ENCODE peak calls at places on chromosomes 4 and X, in six cellular contexts. One of them, this sample, is unnamed.

GRCh38 chr4:48368389-48368788 is 27.1 kb downstream of the SLAIN2 start:
- DNase-seq in Panc1: no peak
- DNase-seq in mesendoderm: no peak
- DNase-seq in fibroblast of lung: no peak
- DNase-seq in keratinocyte: no peak
- DNase-seq in hepatocyte: no peak
- DNase-seq in this sample: no peak

GRCh38 chrX:88135735-88136134 is 611.3 kb upstream of the CPXCR1 start:
- DNase-seq in hepatocyte: peak; percentile 16
- DNase-seq in Panc1: no peak
- DNase-seq in mesendoderm: peak; percentile 6
- DNase-seq in keratinocyte: no peak
- DNase-seq in fibroblast of lung: no peak
- DNase-seq in this sample: no peak

GRCh38 chrX:71163010-71163409 is 18.4 kb downstream of the NLGN3 start:
- DNase-seq in fibroblast of lung: no peak
- DNase-seq in hepatocyte: no peak
- DNase-seq in keratinocyte: no peak
- DNase-seq in mesendoderm: peak; percentile 69
- DNase-seq in Panc1: no peak
- DNase-seq in this sample: peak; percentile 44

GRCh38 chrX:1751781-1752180 is 136.9 kb downstream of the ASMT start:
- DNase-seq in Panc1: no peak
- DNase-seq in fibroblast of lung: no peak
- DNase-seq in hepatocyte: no peak
- DNase-seq in keratinocyte: no peak
- DNase-seq in mesendoderm: no peak
- DNase-seq in this sample: no peak

GRCh38 chr4:666822-667544 is 7.1 kb downstream of the ATP5ME start:
- DNase-seq in hepatocyte: no peak
- DNase-seq in Panc1: no peak
- DNase-seq in keratinocyte: no peak
- DNase-seq in fibroblast of lung: no peak
- DNase-seq in mesendoderm: no peak
- DNase-seq in this sample: no peak

GRCh38 chr4:185792384-185793146 is 19.4 kb downstream of the SORBS2 start:
- DNase-seq in hepatocyte: peak; percentile 18
- DNase-seq in keratinocyte: no peak
- DNase-seq in Panc1: no peak
- DNase-seq in fibroblast of lung: peak; percentile 98
- DNase-seq in mesendoderm: no peak
- DNase-seq in this sample: peak; percentile 15

GRCh38 chrX:144916785-144917184 is 330.5 kb upstream of the SPANXN1 start:
- DNase-seq in hepatocyte: no peak
- DNase-seq in Panc1: no peak
- DNase-seq in fibroblast of lung: no peak
- DNase-seq in mesendoderm: peak; percentile 25
- DNase-seq in keratinocyte: no peak
- DNase-seq in this sample: peak; percentile 2

GRCh38 chrX:139932077-139932900 is 564 bp downstream of the ATP11C start:
- DNase-seq in mesendoderm: no peak
- DNase-seq in Panc1: no peak
- DNase-seq in fibroblast of lung: peak; percentile 36
- DNase-seq in keratinocyte: no peak
- DNase-seq in hepatocyte: peak; percentile 62
- DNase-seq in this sample: peak; percentile 77

GRCh38 chrX:6227445-6227820 is 1.2 kb downstream of the NLGN4X start:
- DNase-seq in fibroblast of lung: peak; percentile 3
- DNase-seq in mesendoderm: peak; percentile 23
- DNase-seq in Panc1: no peak
- DNase-seq in hepatocyte: no peak
- DNase-seq in keratinocyte: no peak
- DNase-seq in this sample: peak; percentile 31

GRCh38 chr4:153438916-153439756 is 27.0 kb upstream of the TMEM131L start:
- DNase-seq in fibroblast of lung: no peak
- DNase-seq in mesendoderm: no peak
- DNase-seq in Panc1: no peak
- DNase-seq in keratinocyte: no peak
- DNase-seq in hepatocyte: no peak
- DNase-seq in this sample: no peak

GRCh38 chrX:108090474-108091265 is 672 bp downstream of the PSMD10 start:
- DNase-seq in keratinocyte: no peak
- DNase-seq in hepatocyte: no peak
- DNase-seq in Panc1: no peak
- DNase-seq in fibroblast of lung: peak; percentile 53
- DNase-seq in mesendoderm: no peak
- DNase-seq in this sample: no peak

GRCh38 chr4:8917868-8918783 is 46.5 kb upstream of the HMX1 start:
- DNase-seq in Panc1: peak; percentile 46
- DNase-seq in mesendoderm: peak; percentile 71
- DNase-seq in keratinocyte: no peak
- DNase-seq in hepatocyte: peak; percentile 76
- DNase-seq in fibroblast of lung: peak; percentile 2
- DNase-seq in this sample: peak; percentile 80

GRCh38 chr4:2858451-2859217 is 15.0 kb downstream of the ADD1 start:
- DNase-seq in mesendoderm: no peak
- DNase-seq in keratinocyte: no peak
- DNase-seq in fibroblast of lung: peak; percentile 69
- DNase-seq in hepatocyte: no peak
- DNase-seq in Panc1: no peak
- DNase-seq in this sample: no peak

GRCh38 chr4:56468097-56468422 is 643 bp downstream of the SRP72 start:
- DNase-seq in mesendoderm: peak; percentile 82
- DNase-seq in keratinocyte: no peak
- DNase-seq in Panc1: no peak
- DNase-seq in hepatocyte: peak; percentile 66
- DNase-seq in fibroblast of lung: peak; percentile 49
- DNase-seq in this sample: peak; percentile 51

GRCh38 chr4:128758314-128758922 is 51.1 kb upstream of the JADE1 start:
- DNase-seq in mesendoderm: no peak
- DNase-seq in keratinocyte: no peak
- DNase-seq in Panc1: no peak
- DNase-seq in fibroblast of lung: no peak
- DNase-seq in hepatocyte: no peak
- DNase-seq in this sample: no peak

GRCh38 chr4:178395798-178396197 is 953.6 kb upstream of the AGA start:
- DNase-seq in hepatocyte: peak; percentile 18
- DNase-seq in keratinocyte: no peak
- DNase-seq in mesendoderm: peak; percentile 41
- DNase-seq in Panc1: no peak
- DNase-seq in fibroblast of lung: no peak
- DNase-seq in this sample: peak; percentile 28

GRCh38 chr4:131419147-131419546 is 1729.9 kb upstream of the PCDH10 start:
- DNase-seq in mesendoderm: no peak
- DNase-seq in keratinocyte: no peak
- DNase-seq in fibroblast of lung: no peak
- DNase-seq in hepatocyte: no peak
- DNase-seq in Panc1: no peak
- DNase-seq in this sample: no peak

GRCh38 chr4:130359537-130359936 is 1263.6 kb downstream of the C4orf33 start:
- DNase-seq in keratinocyte: no peak
- DNase-seq in fibroblast of lung: peak; percentile 9
- DNase-seq in hepatocyte: no peak
- DNase-seq in Panc1: no peak
- DNase-seq in mesendoderm: peak; percentile 51
- DNase-seq in this sample: peak; percentile 24

GRCh38 chr4:75686346-75686745 is 13.1 kb upstream of the G3BP2 start:
- DNase-seq in fibroblast of lung: peak; percentile 19
- DNase-seq in Panc1: no peak
- DNase-seq in keratinocyte: no peak
- DNase-seq in mesendoderm: no peak
- DNase-seq in hepatocyte: no peak
- DNase-seq in this sample: no peak

GRCh38 chr4:185805979-185806378 is 6.0 kb downstream of the SORBS2 start:
- DNase-seq in fibroblast of lung: no peak
- DNase-seq in Panc1: no peak
- DNase-seq in hepatocyte: no peak
- DNase-seq in keratinocyte: no peak
- DNase-seq in mesendoderm: no peak
- DNase-seq in this sample: peak; percentile 29

GRCh38 chrX:146973283-146973682 is 158.7 kb upstream of the CXorf51A start:
- DNase-seq in Panc1: no peak
- DNase-seq in fibroblast of lung: no peak
- DNase-seq in keratinocyte: no peak
- DNase-seq in hepatocyte: no peak
- DNase-seq in mesendoderm: no peak
- DNase-seq in this sample: no peak

GRCh38 chr4:70838972-70839536 is 636 bp downstream of the GRSF1 start:
- DNase-seq in keratinocyte: no peak
- DNase-seq in Panc1: no peak
- DNase-seq in fibroblast of lung: peak; percentile 69
- DNase-seq in mesendoderm: peak; percentile 73
- DNase-seq in hepatocyte: peak; percentile 82
- DNase-seq in this sample: peak; percentile 76

GRCh38 chr4:5963611-5964010 is 54.6 kb downstream of the C4orf50 start:
- DNase-seq in Panc1: no peak
- DNase-seq in keratinocyte: no peak
- DNase-seq in fibroblast of lung: no peak
- DNase-seq in hepatocyte: no peak
- DNase-seq in mesendoderm: peak; percentile 63
- DNase-seq in this sample: peak; percentile 44

GRCh38 chr4:86156526-86156925 is 203.3 kb downstream of the MAPK10 start:
- DNase-seq in hepatocyte: no peak
- DNase-seq in fibroblast of lung: no peak
- DNase-seq in keratinocyte: no peak
- DNase-seq in Panc1: no peak
- DNase-seq in mesendoderm: no peak
- DNase-seq in this sample: no peak

GRCh38 chr4:57078685-57079521 is 31.3 kb downstream of the IGFBP7 start:
- DNase-seq in hepatocyte: peak; percentile 44
- DNase-seq in mesendoderm: peak; percentile 94
- DNase-seq in Panc1: no peak
- DNase-seq in keratinocyte: peak; percentile 64
- DNase-seq in fibroblast of lung: peak; percentile 91
- DNase-seq in this sample: peak; percentile 70

GRCh38 chr4:108743021-108743420 is 19.8 kb downstream of the ETNPPL start:
- DNase-seq in hepatocyte: no peak
- DNase-seq in mesendoderm: peak; percentile 49
- DNase-seq in fibroblast of lung: no peak
- DNase-seq in Panc1: no peak
- DNase-seq in keratinocyte: no peak
- DNase-seq in this sample: peak; percentile 42

GRCh38 chr4:112910109-112910736 is 139.2 kb upstream of the ANK2 start:
- DNase-seq in mesendoderm: no peak
- DNase-seq in Panc1: no peak
- DNase-seq in hepatocyte: peak; percentile 21
- DNase-seq in fibroblast of lung: peak; percentile 68
- DNase-seq in keratinocyte: no peak
- DNase-seq in this sample: peak; percentile 11

GRCh38 chrX:150213481-150214030 is 149.6 kb upstream of the MAMLD1 start:
- DNase-seq in fibroblast of lung: no peak
- DNase-seq in keratinocyte: no peak
- DNase-seq in hepatocyte: no peak
- DNase-seq in mesendoderm: no peak
- DNase-seq in Panc1: no peak
- DNase-seq in this sample: no peak

DNA sequence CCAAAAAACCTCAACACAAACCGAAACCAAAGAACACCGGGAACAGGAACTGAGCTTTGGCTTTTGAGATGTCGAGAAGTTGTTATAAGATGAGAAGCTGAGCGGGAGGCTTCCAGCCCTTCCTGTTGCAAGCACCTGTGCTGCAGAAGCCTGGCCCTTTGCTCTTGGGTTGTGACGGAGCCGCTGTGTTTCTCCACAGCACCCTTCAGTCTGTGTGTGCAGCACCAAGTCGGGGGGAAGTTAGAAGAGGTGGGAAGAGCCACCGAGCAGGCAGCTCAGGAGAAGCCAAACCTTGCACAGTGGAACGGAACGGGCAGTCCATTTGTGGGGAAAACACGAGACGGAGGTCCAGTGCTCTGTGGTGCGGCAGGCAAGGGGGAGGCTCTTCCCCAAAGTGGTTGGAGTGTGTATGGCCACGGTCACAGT is 123.5 kb downstream of the STOX2 start:
- DNase-seq in hepatocyte: no peak
- DNase-seq in keratinocyte: no peak
- DNase-seq in Panc1: no peak
- DNase-seq in mesendoderm: no peak
- DNase-seq in fibroblast of lung: no peak
- DNase-seq in this sample: no peak
- H3K4me3 ChIP-seq in hepatocyte: no peak overlapping the region
- H3K4me3 ChIP-seq in keratinocyte: no peak overlapping the region
- H3K4me3 ChIP-seq in Panc1: peak overlapping the region; percentile 31
- H3K4me3 ChIP-seq in mesendoderm: no peak overlapping the region
- H3K4me3 ChIP-seq in fibroblast of lung: peak overlapping the region; percentile 61
- H3K4me3 ChIP-seq in this sample: no peak overlapping the region

DNA sequence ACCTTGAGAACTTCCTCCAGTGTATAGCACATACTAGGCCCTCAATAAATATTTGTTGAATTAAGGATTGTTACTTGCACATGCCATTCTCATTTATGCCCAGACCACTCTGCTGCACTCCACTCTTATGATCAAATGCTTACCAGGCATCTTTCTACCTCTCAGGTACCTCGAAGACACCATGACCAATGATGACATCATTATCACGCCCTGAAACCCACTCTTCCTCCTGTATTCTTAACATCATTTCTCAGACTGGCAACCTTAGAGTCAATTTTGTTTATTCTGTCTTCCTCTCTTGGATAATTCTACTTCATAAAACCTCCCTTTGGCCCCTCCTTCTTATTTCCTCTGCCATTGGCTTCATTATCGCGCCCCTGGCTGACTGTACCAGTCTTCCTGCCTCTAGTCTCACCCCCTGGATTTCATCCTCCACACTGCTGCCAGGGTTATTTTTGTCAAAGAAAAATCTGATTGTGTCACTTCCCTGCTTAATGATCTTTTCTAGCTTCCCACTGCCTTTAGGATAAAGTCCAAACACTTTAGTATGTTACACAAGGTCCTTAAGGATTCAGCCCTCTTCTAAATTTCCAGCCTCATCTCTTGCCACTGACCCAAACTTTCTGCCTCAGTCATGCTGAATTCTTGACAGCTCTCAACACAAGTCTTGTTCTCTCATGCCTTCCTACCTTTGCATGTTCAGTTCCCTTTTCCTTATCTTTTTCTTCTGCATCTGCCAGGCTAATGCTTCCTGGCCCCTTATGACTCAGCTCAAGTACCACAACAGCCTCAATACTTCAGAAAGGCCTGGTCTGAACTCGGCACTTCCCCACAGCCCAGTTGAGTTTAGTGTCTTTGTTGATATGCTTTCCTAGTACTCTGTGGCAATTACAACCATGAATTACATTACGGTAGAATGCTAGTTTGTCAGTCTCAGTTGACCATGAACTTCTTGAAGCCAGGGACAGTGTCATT is 45.8 kb downstream of the HDAC8 start:
- DNase-seq in Panc1: no peak
- DNase-seq in mesendoderm: no peak
- DNase-seq in keratinocyte: no peak
- DNase-seq in fibroblast of lung: peak; percentile 53
- DNase-seq in hepatocyte: peak; percentile 5
- DNase-seq in this sample: no peak
- H3K4me3 ChIP-seq in Panc1: no peak overlapping the region
- H3K4me3 ChIP-seq in mesendoderm: no peak overlapping the region
- H3K4me3 ChIP-seq in keratinocyte: no peak overlapping the region
- H3K4me3 ChIP-seq in fibroblast of lung: no peak overlapping the region
- H3K4me3 ChIP-seq in hepatocyte: no peak overlapping the region
- H3K4me3 ChIP-seq in this sample: no peak overlapping the region

GRCh38 chrX:65034641-65035450 is 58.6 kb upstream of the ZC4H2 start:
- DNase-seq in mesendoderm: peak; percentile 92
- DNase-seq in Panc1: no peak
- DNase-seq in fibroblast of lung: peak; percentile 38
- DNase-seq in hepatocyte: peak; percentile 91
- DNase-seq in keratinocyte: no peak
- DNase-seq in this sample: peak; percentile 93
- H3K4me3 ChIP-seq in mesendoderm: peak within 1 kb of the TSS; percentile 21
- H3K4me3 ChIP-seq in Panc1: peak within 1 kb of the TSS; percentile 66
- H3K4me3 ChIP-seq in fibroblast of lung: peak within 1 kb of the TSS; percentile 74
- H3K4me3 ChIP-seq in hepatocyte: peak within 1 kb of the TSS; percentile 73
- H3K4me3 ChIP-seq in keratinocyte: peak within 1 kb of the TSS; percentile 43
- H3K4me3 ChIP-seq in this sample: peak within 1 kb of the TSS; percentile 61

GRCh38 chrX:124208675-124209074 is 123.8 kb upstream of the TEX13D start:
- DNase-seq in Panc1: no peak
- DNase-seq in mesendoderm: no peak
- DNase-seq in fibroblast of lung: no peak
- DNase-seq in keratinocyte: no peak
- DNase-seq in hepatocyte: no peak
- DNase-seq in this sample: no peak
- H3K4me3 ChIP-seq in Panc1: no peak overlapping the region
- H3K4me3 ChIP-seq in mesendoderm: no peak overlapping the region
- H3K4me3 ChIP-seq in fibroblast of lung: no peak overlapping the region
- H3K4me3 ChIP-seq in keratinocyte: no peak overlapping the region
- H3K4me3 ChIP-seq in hepatocyte: no peak overlapping the region
- H3K4me3 ChIP-seq in this sample: no peak overlapping the region